ENCODE peak calls at places on chromosomes 13 and 19, in ten cellular contexts. Z, V, P, Q, S, E, R, O, C and T are unnamed samples.

GRCh38 chr13:75495938-75496337 is 14.0 kb upstream of the TBC1D4 start:
- DNase-seq in Z (peak), V (no peak), P (no peak), Q (no peak), S (no peak), E (no peak), R (no peak), O (no peak), C (no peak), T (no peak)

GRCh38 chr13:40102854-40103253 is 447.4 kb downstream of the COG6 start:
- DNase-seq in Z (peak), V (peak), P (no peak), Q (no peak), S (no peak), E (no peak), R (no peak), O (peak), C (no peak), T (no peak)

GRCh38 chr19:55005684-55006488 is 32.2 kb downstream of the GP6 start:
- DNase-seq in Z (no peak), V (peak), P (no peak), Q (no peak), S (peak), E (peak), R (no peak), O (no peak), C (peak), T (no peak)

GRCh38 chr19:15464394-15465385 is at the start of gene RASAL3:
- DNase-seq in Z (peak), V (no peak), P (no peak), Q (peak), S (no peak), E (peak), R (no peak), O (no peak), C (no peak), T (no peak)

GRCh38 chr19:17488593-17489391 is 18.5 kb downstream of the SLC27A1 start:
- DNase-seq in Z (no peak), V (no peak), P (peak), Q (peak), S (peak), E (peak), R (no peak), O (peak), C (peak), T (no peak)

GRCh38 chr13:58452123-58452623 is 820.6 kb downstream of the PCDH17 start:
- DNase-seq in Z (peak), V (no peak), P (no peak), Q (no peak), S (no peak), E (no peak), R (no peak), O (no peak), C (no peak), T (no peak)

GRCh38 chr13:44098559-44098958 is 218.9 kb downstream of the LACC1 start:
- DNase-seq in Z (no peak), V (no peak), P (no peak), Q (no peak), S (no peak), E (peak), R (no peak), O (no peak), C (no peak), T (no peak)

GRCh38 chr19:38070573-38070972 is 153.4 kb downstream of the DPF1 start:
- DNase-seq in Z (peak), V (peak), P (no peak), Q (no peak), S (no peak), E (no peak), R (no peak), O (no peak), C (no peak), T (no peak)

GRCh38 chr19:29528350-29528945 is 2.7 kb downstream of the VSTM2B start:
- DNase-seq in Z (peak), V (peak), P (peak), Q (peak), S (peak), E (peak), R (no peak), O (peak), C (peak), T (peak)

GRCh38 chr13:99280166-99280565 is 22.0 kb upstream of the GPR18 start:
- DNase-seq in Z (peak), V (peak), P (no peak), Q (peak), S (no peak), E (peak), R (no peak), O (no peak), C (no peak), T (no peak)

GRCh38 chr13:67158903-67159302 is 71.2 kb downstream of the PCDH9 start:
- DNase-seq in Z (no peak), V (no peak), P (no peak), Q (no peak), S (no peak), E (no peak), R (no peak), O (no peak), C (no peak), T (no peak)

GRCh38 chr19:35756373-35757230 is at the start of gene HSPB6:
- DNase-seq in Z (peak), V (no peak), P (peak), Q (peak), S (no peak), E (no peak), R (peak), O (peak), C (no peak), T (no peak)

GRCh38 chr19:19263886-19264487 is 9.1 kb downstream of the TM6SF2 start:
- DNase-seq in Z (no peak), V (no peak), P (no peak), Q (no peak), S (no peak), E (no peak), R (no peak), O (no peak), C (no peak), T (no peak)

GRCh38 chr13:101307181-101307701 is 109.1 kb downstream of the NALCN start:
- DNase-seq in Z (peak), V (no peak), P (no peak), Q (no peak), S (no peak), E (no peak), R (no peak), O (no peak), C (no peak), T (no peak)

GRCh38 chr13:30696278-30697176 is 38.8 kb upstream of the ALOX5AP start:
- DNase-seq in Z (peak), V (no peak), P (peak), Q (peak), S (no peak), E (no peak), R (peak), O (no peak), C (no peak), T (no peak)

GRCh38 chr19:10122066-10122465 is 2.4 kb upstream of the EIF3G start:
- DNase-seq in Z (peak), V (no peak), P (no peak), Q (no peak), S (no peak), E (no peak), R (no peak), O (no peak), C (no peak), T (no peak)